ENCODE peak calls at places on chromosomes 12 and 14, in eight cellular contexts. J is transverse colon, L is endothelial cell of umbilical vein, F is IMR-90, K is breast epithelium, Q is gastrocnemius medialis, T is heart left ventricle, M is A549. D is an unnamed sample.
A peak's percentile ranks its signal among the peaks of the same experiment; 100 is the strongest.

GRCh38 chr12:109738209-109738608 is 24.6 kb downstream of the FAM222A start:
- DNase-seq in J (no peak), L (no peak), F (no peak), K (no peak), Q (no peak), T (peak; percentile 2), M (no peak), D (no peak)

GRCh38 chr14:89588016-89588415 is 171.0 kb upstream of the FOXN3 start:
- DNase-seq in J (no peak), L (no peak), F (no peak), K (no peak), Q (no peak), T (no peak), M (no peak), D (no peak)

GRCh38 chr12:124053855-124054254 is 80.8 kb downstream of the ZNF664 start:
- DNase-seq in J (peak; percentile 36), L (peak; percentile 92), F (peak; percentile 48), K (no peak), Q (no peak), T (peak; percentile 58), M (peak; percentile 73), D (no peak)

GRCh38 chr14:103879570-103880333 is 32.4 kb upstream of the PPP1R13B start:
- DNase-seq in J (peak; percentile 84), L (no peak), F (no peak), K (peak; percentile 66), Q (no peak), T (no peak), M (peak; percentile 75), D (no peak)

GRCh38 chr14:67806228-67806627 is 10.2 kb downstream of the ZFYVE26 start:
- DNase-seq in J (no peak), L (no peak), F (peak; percentile 7), K (no peak), Q (no peak), T (no peak), M (no peak), D (no peak)

GRCh38 chr12:108702534-108702933 is 28.8 kb downstream of the CORO1C start:
- DNase-seq in J (no peak), L (no peak), F (no peak), K (no peak), Q (no peak), T (no peak), M (no peak), D (no peak)

GRCh38 chr12:128940974-128941373 is 87.7 kb downstream of the GLT1D1 start:
- DNase-seq in J (no peak), L (no peak), F (no peak), K (no peak), Q (no peak), T (no peak), M (peak; percentile 16), D (no peak)

GRCh38 chr12:26790645-26790994 is 42.4 kb downstream of the ITPR2 start:
- DNase-seq in J (no peak), L (peak; percentile 49), F (no peak), K (no peak), Q (no peak), T (no peak), M (no peak), D (no peak)

GRCh38 chr14:92525318-92526095 is 11.9 kb downstream of the RIN3 start:
- DNase-seq in J (no peak), L (no peak), F (no peak), K (no peak), Q (no peak), T (no peak), M (no peak), D (peak; percentile 78)

GRCh38 chr12:93678779-93679178 is 1.6 kb downstream of the CRADD start:
- DNase-seq in J (no peak), L (no peak), F (no peak), K (no peak), Q (no peak), T (no peak), M (no peak), D (no peak)

GRCh38 chr12:93674386-93674785 is 2.8 kb upstream of the CRADD start:
- DNase-seq in J (no peak), L (no peak), F (no peak), K (no peak), Q (no peak), T (no peak), M (no peak), D (no peak)

GRCh38 chr12:93679308-93679933 is 2.2 kb downstream of the CRADD start:
- DNase-seq in J (no peak), L (no peak), F (no peak), K (no peak), Q (peak; percentile 87), T (peak; percentile 74), M (no peak), D (no peak)

GRCh38 chr12:93676408-93677194 is 574 bp upstream of the CRADD start:
- DNase-seq in J (no peak), L (no peak), F (no peak), K (no peak), Q (no peak), T (no peak), M (no peak), D (no peak)

DNA sequence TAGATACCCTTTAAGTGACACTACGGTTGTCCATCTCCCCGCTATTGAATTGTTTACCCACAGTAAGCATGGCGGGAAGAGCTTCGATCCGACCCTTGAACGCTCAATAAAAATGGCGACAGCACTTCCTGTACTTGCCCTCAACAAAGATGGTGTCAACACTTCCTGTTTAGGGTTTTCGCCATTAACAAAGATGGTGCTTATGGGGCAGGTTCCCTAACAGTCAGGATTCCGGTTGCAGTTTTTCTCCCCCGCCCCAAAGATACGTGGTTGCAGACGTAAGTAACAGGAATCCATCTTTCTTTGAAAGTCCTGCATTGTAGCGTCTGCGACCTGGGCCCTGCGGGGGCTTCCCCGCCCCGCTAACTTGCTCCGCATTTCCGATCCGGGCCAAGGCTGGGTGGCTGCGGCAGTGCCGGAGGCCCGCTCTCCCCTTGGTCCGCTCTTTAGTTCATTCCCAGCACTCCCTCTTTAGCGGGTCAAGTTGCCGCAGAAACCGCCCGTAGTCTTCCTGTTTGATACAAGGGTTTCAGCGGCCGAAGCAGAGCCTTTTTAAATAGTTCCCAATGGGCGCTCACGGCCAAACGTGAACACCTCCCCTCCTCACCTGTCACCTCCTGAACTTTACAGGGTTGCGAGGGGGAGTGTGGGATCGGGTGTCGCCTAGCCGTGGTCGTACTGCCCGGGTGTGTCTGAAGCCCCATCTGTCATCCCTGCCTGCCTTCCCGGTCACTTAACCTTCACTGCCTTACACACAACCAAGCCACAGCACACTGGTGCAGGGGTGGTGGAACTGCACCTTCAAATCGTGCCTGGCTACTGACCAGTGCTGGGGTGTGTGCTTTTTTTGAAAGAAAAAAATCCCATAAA is at the start of gene CRADD:
- DNase-seq in J (peak; percentile 82), L (peak; percentile 97), F (peak; percentile 99), K (peak; percentile 84), Q (peak; percentile 78), T (peak; percentile 90), M (peak; percentile 99), D (peak; percentile 94)
- TF ChIP-seq POLR2A in J (peak; percentile 79), L (peak; percentile 73), F (peak; percentile 86), K (peak; percentile 43), Q (peak; percentile 70), T (peak; percentile 73), M (peak; percentile 59), D (no peak)

GRCh38 chr14:44897844-44898151 is 63.9 kb downstream of the KLHL28 start:
- DNase-seq in J (no peak), L (peak; percentile 68), F (peak; percentile 41), K (no peak), Q (no peak), T (no peak), M (no peak), D (no peak)
- TF ChIP-seq POLR2A in J (no peak), L (no peak), F (no peak), K (no peak), Q (no peak), T (no peak), M (no peak), D (no peak)

GRCh38 chr12:132593938-132594358 is 16.4 kb downstream of the LRCOL1 start:
- DNase-seq in J (peak; percentile 95), L (peak; percentile 97), F (peak; percentile 84), K (peak; percentile 96), Q (peak; percentile 69), T (peak; percentile 89), M (peak; percentile 98), D (peak; percentile 67)
- TF ChIP-seq POLR2A in J (peak; percentile 31), L (no peak), F (no peak), K (no peak), Q (no peak), T (no peak), M (no peak), D (no peak)

GRCh38 chr12:116735951-116736599 is 1.8 kb downstream of the SPRING1 start:
- DNase-seq in J (peak; percentile 43), L (no peak), F (no peak), K (no peak), Q (no peak), T (no peak), M (peak; percentile 17), D (no peak)

GRCh38 chr12:116739381-116739887 is 1.3 kb downstream of the RNFT2 start:
- DNase-seq in J (no peak), L (no peak), F (no peak), K (no peak), Q (no peak), T (no peak), M (no peak), D (no peak)

GRCh38 chr12:116736962-116737773 is 701 bp downstream of the SPRING1 start:
- DNase-seq in J (peak; percentile 26), L (no peak), F (no peak), K (no peak), Q (no peak), T (no peak), M (no peak), D (no peak)

GRCh38 chr12:116735084-116735483 is 2.8 kb downstream of the SPRING1 start:
- DNase-seq in J (no peak), L (no peak), F (no peak), K (no peak), Q (no peak), T (no peak), M (no peak), D (no peak)

GRCh38 chr12:116737774-116738657 is at the start of the genes RNFT2 and SPRING1:
- DNase-seq in J (peak; percentile 99), L (peak; percentile 99), F (peak; percentile 99), K (peak; percentile 99), Q (peak; percentile 99), T (peak; percentile 100), M (peak; percentile 99), D (peak; percentile 100)
- TF ChIP-seq POLR2A in J (peak; percentile 58), L (peak; percentile 96), F (peak; percentile 87), K (no peak), Q (peak; percentile 97), T (peak; percentile 87), M (peak; percentile 95), D (no peak)

D was measured in lower leg skin.